ENCODE peak calls at places on chromosome 19, in five cellular contexts. Y is A549; K is pancreas; F is CD4-positive, alpha-beta T cell; S is left ventricle myocardium inferior. X is an unnamed sample.

GRCh38 chr19:10289836-10290438 is at the start of gene ICAM5:
- DNase-seq in K (no peak), S (no peak), F (no peak), Y (peak; percentile 50), X (no peak)

GRCh38 chr19:21133633-21134032 is 8.2 kb upstream of the ZNF431 start:
- DNase-seq in S (no peak), Y (no peak), F (no peak), K (no peak), X (no peak)

GRCh38 chr19:33868076-33868735 is 71.5 kb downstream of the KCTD15 start:
- DNase-seq in S (no peak), F (no peak), Y (no peak), K (no peak), X (no peak)

GRCh38 chr19:1377176-1377964 is 6.3 kb upstream of the NDUFS7 start:
- DNase-seq in F (no peak), Y (no peak), S (no peak), K (peak; percentile 71), X (no peak)

GRCh38 chr19:49469828-49470614 is 4.0 kb upstream of the FLT3LG start:
- DNase-seq in K (no peak), S (no peak), F (peak; percentile 57), Y (peak; percentile 49), X (no peak)

GRCh38 chr19:6811906-6812305 is 39.4 kb downstream of the VAV1 start:
- DNase-seq in F (no peak), Y (peak; percentile 82), S (no peak), K (no peak), X (no peak)

GRCh38 chr19:57830071-57830602 is at the start of gene ZNF587B:
- DNase-seq in K (peak; percentile 64), Y (peak; percentile 45), F (peak; percentile 21), S (peak; percentile 82), X (peak; percentile 67)

GRCh38 chr19:14118165-14119051 is 846 bp upstream of the PRKACA start:
- DNase-seq in S (peak; percentile 77), Y (no peak), F (peak; percentile 24), K (peak; percentile 88), X (peak; percentile 90)

GRCh38 chr19:29277107-29277506 is 64.2 kb upstream of the UQCRFS1 start:
- DNase-seq in S (no peak), K (no peak), F (peak; percentile 27), Y (peak; percentile 52), X (no peak)

GRCh38 chr19:11421607-11422098 is 2.5 kb upstream of the RGL3 start:
- DNase-seq in F (peak; percentile 31), S (peak; percentile 59), Y (peak; percentile 6), K (peak; percentile 76), X (peak; percentile 71)

GRCh38 chr19:30090963-30091362 is 148.9 kb downstream of the URI1 start:
- DNase-seq in K (no peak), Y (no peak), S (no peak), F (no peak), X (no peak)

GRCh38 chr19:58021541-58022282 is 12.1 kb upstream of the ZSCAN1 start:
- DNase-seq in S (no peak), K (no peak), F (no peak), Y (peak; percentile 55), X (no peak)

GRCh38 chr19:11581740-11582139 is 4.3 kb upstream of the ACP5 start:
- DNase-seq in S (no peak), K (no peak), Y (no peak), F (no peak), X (no peak)

GRCh38 chr19:1244693-1245451 is 3.3 kb downstream of the ATP5F1D start:
- DNase-seq in S (peak; percentile 87), Y (no peak), K (peak; percentile 86), F (no peak), X (peak; percentile 89)

GRCh38 chr19:13398780-13399726 is 107.2 kb downstream of the CACNA1A start:
- DNase-seq in Y (peak; percentile 2), F (no peak), K (no peak), S (peak; percentile 19), X (no peak)

GRCh38 chr19:1079566-1080111 is 12.7 kb downstream of the ARHGAP45 start:
- DNase-seq in S (no peak), Y (no peak), K (peak; percentile 78), F (no peak), X (no peak)

GRCh38 chr19:7679017-7679720 is 1.5 kb upstream of the TRAPPC5 start:
- DNase-seq in Y (peak; percentile 30), K (no peak), S (no peak), F (peak; percentile 63), X (peak; percentile 63)

GRCh38 chr19:6248856-6249255 is 30.9 kb downstream of the MLLT1 start:
- DNase-seq in Y (no peak), S (no peak), K (no peak), F (no peak), X (no peak)

GRCh38 chr19:48740705-48741030 is 258 bp upstream of the RASIP1 start:
- DNase-seq in S (no peak), F (no peak), K (no peak), Y (no peak), X (no peak)

GRCh38 chr19:18450021-18450933 is 12.3 kb upstream of the ISYNA1 start:
- DNase-seq in Y (no peak), S (no peak), F (no peak), K (no peak), X (no peak)

GRCh38 chr19:3832001-3832400 is 36.8 kb downstream of the ZFR2 start:
- DNase-seq in F (no peak), Y (no peak), S (no peak), K (no peak), X (no peak)

GRCh38 chr19:3855321-3855720 is 13.5 kb downstream of the ZFR2 start:
- DNase-seq in S (no peak), F (no peak), Y (peak; percentile 11), K (no peak), X (no peak)

GRCh38 chr19:40827386-40828247 is 22.6 kb downstream of the CYP2A6 start:
- DNase-seq in S (no peak), F (no peak), K (no peak), Y (no peak), X (no peak)

GRCh38 chr19:40822161-40822560 is 23.2 kb downstream of the EGLN2 start:
- DNase-seq in Y (no peak), F (no peak), K (no peak), S (no peak), X (peak; percentile 46)
- H3K27ac ChIP-seq in Y (peak overlapping the region; percentile 31), F (no peak overlapping the region), K (peak overlapping the region; percentile 52), S (peak overlapping the region; percentile 54), X (peak overlapping the region; percentile 49)

GRCh38 chr19:38273499-38273898 is 9.1 kb downstream of the SPINT2 start:
- DNase-seq in S (no peak), K (no peak), F (no peak), Y (peak; percentile 66), X (no peak)
- H3K27ac ChIP-seq in S (no peak overlapping the region), K (no peak overlapping the region), F (no peak overlapping the region), Y (peak overlapping the region; percentile 89), X (no peak overlapping the region)

GRCh38 chr19:44346556-44346955 is 9.9 kb downstream of the ZNF112 start:
- DNase-seq in Y (no peak), K (no peak), S (no peak), F (no peak), X (no peak)

GRCh38 chr19:44345969-44346368 is 10.5 kb downstream of the ZNF112 start:
- DNase-seq in F (no peak), S (no peak), K (no peak), Y (no peak), X (no peak)

GRCh38 chr19:44341794-44342193 is 14.7 kb downstream of the ZNF112 start:
- DNase-seq in K (no peak), F (no peak), Y (no peak), S (no peak), X (no peak)

GRCh38 chr19:44344255-44344654 is 12.2 kb downstream of the ZNF112 start:
- DNase-seq in F (no peak), S (no peak), Y (no peak), K (no peak), X (no peak)
- H3K27ac ChIP-seq in F (no peak overlapping the region), S (no peak overlapping the region), Y (no peak overlapping the region), K (no peak overlapping the region), X (no peak overlapping the region)

DNA sequence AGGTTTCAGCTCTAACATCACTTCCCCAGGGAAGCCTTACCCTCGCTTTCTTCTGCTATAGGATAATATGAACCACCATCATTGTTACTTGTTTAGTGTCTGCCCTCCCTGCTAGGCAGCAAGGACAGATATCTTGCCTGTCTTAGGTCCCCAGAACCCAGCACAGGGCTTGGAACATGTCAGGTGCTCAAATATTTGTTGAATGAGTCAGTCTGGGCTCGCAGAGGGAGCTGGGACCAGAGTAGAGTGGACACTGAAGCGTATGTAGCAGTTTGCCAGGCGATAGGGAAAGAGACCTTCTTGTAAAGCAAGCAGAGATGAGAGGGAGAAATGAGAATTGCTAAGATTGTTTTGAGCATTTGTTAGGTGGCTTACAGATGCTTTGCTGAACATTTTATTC is 11.7 kb downstream of the BCKDHA start:
- DNase-seq in S (no peak), Y (peak; percentile 60), F (no peak), K (no peak), X (peak; percentile 56)
- H3K27ac ChIP-seq in S (peak overlapping the region; percentile 87), Y (no peak overlapping the region), F (no peak overlapping the region), K (peak overlapping the region; percentile 65), X (peak overlapping the region; percentile 78)

GRCh38 chr19:39186391-39186790 is 10.4 kb upstream of the NCCRP1 start:
- DNase-seq in K (no peak), Y (no peak), S (no peak), F (no peak), X (no peak)

GRCh38 chr19:39187552-39187943 is 9.2 kb upstream of the NCCRP1 start:
- DNase-seq in Y (no peak), K (no peak), S (no peak), F (no peak), X (no peak)

GRCh38 chr19:39190768-39191167 is 6.0 kb upstream of the NCCRP1 start:
- DNase-seq in F (no peak), K (no peak), S (no peak), Y (peak; percentile 68), X (no peak)

GRCh38 chr19:39192846-39193245 is 3.9 kb upstream of the NCCRP1 start:
- DNase-seq in Y (no peak), K (no peak), F (no peak), S (no peak), X (no peak)

DNA sequence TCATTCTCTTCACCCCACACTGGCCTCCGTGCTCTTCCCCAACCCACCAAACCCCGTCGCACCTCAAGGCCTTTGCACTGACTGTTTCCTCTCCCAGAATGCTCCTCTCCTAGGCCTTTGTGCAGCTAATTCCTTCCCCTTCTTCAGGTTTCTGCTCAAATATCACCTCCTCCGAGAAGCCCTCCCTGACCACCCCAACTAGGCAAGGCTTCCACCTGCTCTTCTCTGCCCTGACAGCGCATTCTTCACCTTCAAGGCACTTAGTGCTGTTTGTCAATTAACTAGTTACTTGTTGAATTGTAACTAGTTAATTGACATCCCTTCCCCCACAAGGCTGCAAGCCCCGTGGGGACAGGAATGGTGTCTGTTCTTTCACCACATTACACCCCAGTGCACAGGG is 7.8 kb upstream of the NCCRP1 start:
- DNase-seq in K (no peak), Y (no peak), S (no peak), F (no peak), X (no peak)
- H3K27ac ChIP-seq in K (no peak overlapping the region), Y (no peak overlapping the region), S (no peak overlapping the region), F (no peak overlapping the region), X (no peak overlapping the region)

DNA sequence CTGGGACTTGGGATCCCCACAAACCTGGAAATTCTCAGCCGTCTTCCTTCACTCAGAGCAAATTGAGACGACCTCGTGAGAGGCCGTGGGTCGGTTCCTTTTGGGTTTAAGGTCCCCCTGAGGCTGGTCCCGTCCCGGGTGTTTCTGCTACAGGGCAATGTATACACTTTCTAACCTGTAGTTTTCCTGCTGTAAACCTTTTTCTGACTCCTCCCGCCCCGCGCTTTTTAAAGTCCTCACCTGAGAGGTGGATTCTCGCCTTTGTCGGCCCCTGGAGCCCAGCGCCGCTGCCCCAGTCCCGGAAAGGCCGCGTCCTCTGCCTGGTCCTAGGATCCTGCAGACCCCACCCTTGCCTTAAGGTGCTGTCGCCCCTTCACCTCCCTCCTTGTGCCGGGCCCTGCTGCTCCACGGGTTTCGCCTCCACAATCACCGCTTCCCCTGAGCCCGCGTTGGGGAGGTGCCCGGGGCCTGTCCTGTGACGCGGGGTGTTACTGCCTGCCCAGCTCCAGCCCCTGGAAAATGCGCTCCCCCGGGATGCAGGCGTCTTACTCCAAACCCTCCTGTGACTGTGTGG is 391 bp downstream of the ZNF761 start:
- DNase-seq in Y (peak; percentile 18), F (no peak), S (peak; percentile 16), K (peak; percentile 75), X (peak; percentile 54)
- H3K27ac ChIP-seq in Y (peak overlapping the region; percentile 83), F (peak overlapping the region; percentile 51), S (peak overlapping the region; percentile 74), K (peak overlapping the region; percentile 87), X (peak overlapping the region; percentile 85)